ENCODE peak calls at places on chromosomes 16 and 17, in five cellular contexts. D is effector memory CD4-positive, alpha-beta T cell; R is prostate gland; G is IMR-90; V is aorta. L is an unnamed sample. For H3K36me3 and H3K4me1, the result is how much of the 10 kb centered on the place peaks cover.

GRCh38 chr17:9363440-9364350 is 211.9 kb downstream of the STX8 start:
- DNase-seq in R (no peak), V (no peak), G (peak), D (no peak), L (no peak)

GRCh38 chr17:13609953-13610352 is 8.2 kb upstream of the HS3ST3A1 start:
- DNase-seq in D (no peak), V (no peak), R (no peak), G (no peak), L (no peak)

GRCh38 chr17:78832541-78832810 is 8.1 kb downstream of the USP36 start:
- DNase-seq in G (no peak), D (no peak), V (no peak), R (no peak), L (no peak)

GRCh38 chr16:20906225-20906870 is 5.8 kb downstream of the LYRM1 start:
- DNase-seq in G (peak), R (no peak), V (no peak), D (no peak), L (no peak)

GRCh38 chr16:77885596-77886295 is 97.4 kb downstream of the VAT1L start:
- DNase-seq in D (no peak), V (no peak), G (peak), R (no peak), L (no peak)

GRCh38 chr17:39736319-39737165 is 1.2 kb upstream of the GRB7 start:
- DNase-seq in D (no peak), G (no peak), V (no peak), R (no peak), L (no peak)

GRCh38 chr17:61783556-61784304 is 79.6 kb downstream of the BRIP1 start:
- DNase-seq in V (no peak), G (no peak), R (no peak), D (no peak), L (no peak)

GRCh38 chr17:35568561-35568960 is 7.9 kb upstream of the SLFN14 start:
- DNase-seq in R (no peak), D (no peak), G (peak), V (no peak), L (no peak)

GRCh38 chr16:85982563-85982939 is 83.6 kb downstream of the IRF8 start:
- DNase-seq in D (no peak), R (no peak), V (peak), G (no peak), L (no peak)

GRCh38 chr17:80497726-80498241 is 21.4 kb upstream of the NPTX1 start:
- DNase-seq in V (no peak), R (no peak), G (no peak), D (no peak), L (peak)

GRCh38 chr17:80499536-80499935 is 23.1 kb upstream of the NPTX1 start:
- DNase-seq in D (no peak), R (no peak), G (no peak), V (no peak), L (no peak)

GRCh38 chr17:80499961-80500665 is 23.7 kb upstream of the NPTX1 start:
- DNase-seq in G (no peak), V (no peak), D (no peak), R (no peak), L (no peak)

GRCh38 chr17:80498920-80499410 is 22.6 kb upstream of the NPTX1 start:
- DNase-seq in V (no peak), G (no peak), D (no peak), R (no peak), L (no peak)

GRCh38 chr17:80498242-80498919 is 22.0 kb upstream of the NPTX1 start:
- DNase-seq in V (peak), D (no peak), R (no peak), G (peak), L (no peak)
- H3K4me3 ChIP-seq in V (no peak), D (no peak), R (no peak), G (no peak), L (no peak)

DNA sequence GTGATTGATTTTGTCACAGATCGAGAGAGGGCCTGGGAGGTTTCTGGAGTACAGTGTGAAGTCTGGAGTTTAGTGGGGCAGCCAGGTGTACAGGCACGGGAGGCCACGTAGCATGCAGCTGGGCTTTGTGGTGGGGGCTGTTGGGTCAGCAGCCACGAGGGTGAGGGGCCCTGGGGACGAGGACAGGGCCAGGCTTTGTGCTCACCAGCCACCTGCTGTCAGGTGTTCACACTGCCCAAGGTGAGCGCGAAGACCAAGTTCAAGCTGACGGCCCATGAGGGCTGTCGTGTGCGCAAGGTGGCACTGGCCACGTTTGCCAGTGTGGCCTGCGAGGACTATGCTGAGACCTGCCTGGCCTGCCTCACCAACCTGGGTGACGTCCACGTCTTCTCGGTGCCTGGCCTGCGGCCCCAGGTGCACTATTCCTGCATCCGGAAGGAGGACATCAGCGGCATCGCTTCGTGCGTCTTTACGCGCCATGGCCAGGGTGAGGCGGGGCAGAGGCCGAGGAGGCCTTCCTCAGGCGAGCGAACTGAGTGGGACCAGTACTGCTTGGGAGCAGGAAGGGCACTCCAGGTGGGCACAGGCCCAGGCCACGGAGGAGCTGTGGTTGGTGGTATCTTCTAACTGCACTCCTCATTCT is 15.9 kb downstream of the LLGL1 start:
- DNase-seq in D (no peak), V (no peak), G (no peak), R (no peak), L (no peak)
- H3K36me3 ChIP-seq in D (under half), V (under half), G (half or more), R (under half), L (under half)

GRCh38 chr16:2520784-2521577 is 810 bp downstream of the AMDHD2 start:
- DNase-seq in R (no peak), G (no peak), V (peak), D (peak), L (peak)

GRCh38 chr16:2520097-2520783 is at the start of gene AMDHD2:
- DNase-seq in V (peak), D (peak), G (peak), R (peak), L (peak)

GRCh38 chr16:2517954-2518605 is 2.1 kb upstream of the AMDHD2 start:
- DNase-seq in R (no peak), D (no peak), V (peak), G (no peak), L (no peak)

GRCh38 chr16:2518823-2519710 is 1.1 kb upstream of the AMDHD2 start:
- DNase-seq in G (no peak), D (no peak), R (no peak), V (peak), L (no peak)

GRCh38 chr16:2519711-2520080 is 475 bp upstream of the AMDHD2 start:
- DNase-seq in R (no peak), V (peak), G (no peak), D (no peak), L (no peak)
- H3K4me1 ChIP-seq in R (under half), V (under half), G (under half), D (half or more), L (half or more)

DNA sequence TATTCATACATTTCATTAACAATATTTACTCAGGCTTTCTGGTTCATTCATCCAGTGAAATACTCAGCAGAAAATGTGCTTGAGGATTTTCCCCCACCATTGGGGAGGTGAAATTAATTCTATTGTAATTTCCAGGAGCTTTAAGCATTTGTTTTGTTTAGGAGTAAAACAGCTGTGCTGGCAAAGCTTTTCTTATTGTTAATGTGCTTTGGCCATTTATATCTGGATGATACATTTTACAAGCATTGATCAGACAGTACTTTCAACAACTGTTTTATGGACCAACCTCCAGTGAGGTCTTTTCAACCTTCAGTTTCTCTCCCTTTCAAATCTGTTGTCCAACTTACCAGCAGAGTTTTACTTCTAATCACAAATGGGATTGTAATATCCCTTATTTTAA is 672.4 kb downstream of the CDH11 start:
- DNase-seq in V (no peak), R (no peak), G (no peak), D (no peak), L (no peak)
- H3K4me3 ChIP-seq in V (no peak), R (no peak), G (no peak), D (no peak), L (no peak)